ENCODE peak calls at places on chromosome 10, in eight cellular contexts. One of them, this sample, is unnamed.

GRCh38 chr10:12782537-12782936 is 219.0 kb downstream of the CCDC3 start:
- DNase-seq in T-helper 9 cell: peak
- DNase-seq in GM06990: no peak
- DNase-seq in AG04450: no peak
- DNase-seq in amygdala: no peak
- DNase-seq in brain microvascular endothelial cell: peak
- DNase-seq in GM10248: peak
- DNase-seq in left ventricle myocardium inferior: peak
- DNase-seq in this sample: no peak

GRCh38 chr10:29948971-29949370 is 110.4 kb downstream of the JCAD start:
- DNase-seq in T-helper 9 cell: no peak
- DNase-seq in GM06990: no peak
- DNase-seq in AG04450: no peak
- DNase-seq in amygdala: no peak
- DNase-seq in brain microvascular endothelial cell: peak
- DNase-seq in GM10248: no peak
- DNase-seq in left ventricle myocardium inferior: no peak
- DNase-seq in this sample: no peak

GRCh38 chr10:44383749-44384600 is 922 bp downstream of the CXCL12 start:
- DNase-seq in T-helper 9 cell: no peak
- DNase-seq in GM06990: no peak
- DNase-seq in AG04450: no peak
- DNase-seq in amygdala: no peak
- DNase-seq in brain microvascular endothelial cell: peak
- DNase-seq in GM10248: no peak
- DNase-seq in left ventricle myocardium inferior: peak
- DNase-seq in this sample: peak

GRCh38 chr10:13526952-13527863 is 1.6 kb downstream of the BEND7 start:
- DNase-seq in T-helper 9 cell: no peak
- DNase-seq in GM06990: no peak
- DNase-seq in AG04450: no peak
- DNase-seq in amygdala: no peak
- DNase-seq in brain microvascular endothelial cell: peak
- DNase-seq in GM10248: no peak
- DNase-seq in left ventricle myocardium inferior: no peak
- DNase-seq in this sample: no peak

GRCh38 chr10:119177708-119178370 is 773 bp downstream of the PRDX3 start:
- DNase-seq in T-helper 9 cell: no peak
- DNase-seq in GM06990: no peak
- DNase-seq in AG04450: no peak
- DNase-seq in amygdala: no peak
- DNase-seq in brain microvascular endothelial cell: peak
- DNase-seq in GM10248: no peak
- DNase-seq in left ventricle myocardium inferior: no peak
- DNase-seq in this sample: no peak

GRCh38 chr10:16470747-16471146 is 33.9 kb downstream of the PTER start:
- DNase-seq in T-helper 9 cell: no peak
- DNase-seq in GM06990: no peak
- DNase-seq in AG04450: no peak
- DNase-seq in amygdala: no peak
- DNase-seq in brain microvascular endothelial cell: no peak
- DNase-seq in GM10248: no peak
- DNase-seq in left ventricle myocardium inferior: no peak
- DNase-seq in this sample: no peak

GRCh38 chr10:47351899-47352815 is 4.0 kb downstream of the RBP3 start:
- DNase-seq in T-helper 9 cell: no peak
- DNase-seq in GM06990: no peak
- DNase-seq in AG04450: no peak
- DNase-seq in amygdala: no peak
- DNase-seq in brain microvascular endothelial cell: no peak
- DNase-seq in GM10248: no peak
- DNase-seq in left ventricle myocardium inferior: no peak
- DNase-seq in this sample: no peak

GRCh38 chr10:117552156-117552620 is 9.6 kb downstream of the EMX2 start:
- DNase-seq in T-helper 9 cell: no peak
- DNase-seq in GM06990: no peak
- DNase-seq in AG04450: no peak
- DNase-seq in amygdala: peak
- DNase-seq in brain microvascular endothelial cell: no peak
- DNase-seq in GM10248: no peak
- DNase-seq in left ventricle myocardium inferior: no peak
- DNase-seq in this sample: peak

GRCh38 chr10:3926268-3926667 is 141.3 kb upstream of the KLF6 start:
- DNase-seq in T-helper 9 cell: no peak
- DNase-seq in GM06990: no peak
- DNase-seq in AG04450: no peak
- DNase-seq in amygdala: no peak
- DNase-seq in brain microvascular endothelial cell: peak
- DNase-seq in GM10248: no peak
- DNase-seq in left ventricle myocardium inferior: no peak
- DNase-seq in this sample: no peak

GRCh38 chr10:117138838-117139580 is 939 bp upstream of the VAX1 start:
- DNase-seq in T-helper 9 cell: no peak
- DNase-seq in GM06990: no peak
- DNase-seq in AG04450: no peak
- DNase-seq in amygdala: no peak
- DNase-seq in brain microvascular endothelial cell: no peak
- DNase-seq in GM10248: no peak
- DNase-seq in left ventricle myocardium inferior: no peak
- DNase-seq in this sample: peak

GRCh38 chr10:80453715-80454525 is at the start of gene TSPAN14:
- DNase-seq in T-helper 9 cell: peak
- DNase-seq in GM06990: peak
- DNase-seq in AG04450: peak
- DNase-seq in amygdala: peak
- DNase-seq in brain microvascular endothelial cell: peak
- DNase-seq in GM10248: peak
- DNase-seq in left ventricle myocardium inferior: peak
- DNase-seq in this sample: peak

GRCh38 chr10:32378371-32379301 is 31.7 kb upstream of the EPC1 start:
- DNase-seq in T-helper 9 cell: peak
- DNase-seq in GM06990: peak
- DNase-seq in AG04450: peak
- DNase-seq in amygdala: peak
- DNase-seq in brain microvascular endothelial cell: peak
- DNase-seq in GM10248: peak
- DNase-seq in left ventricle myocardium inferior: peak
- DNase-seq in this sample: peak

GRCh38 chr10:4213441-4213840 is 428.4 kb upstream of the KLF6 start:
- DNase-seq in T-helper 9 cell: no peak
- DNase-seq in GM06990: no peak
- DNase-seq in AG04450: no peak
- DNase-seq in amygdala: no peak
- DNase-seq in brain microvascular endothelial cell: no peak
- DNase-seq in GM10248: no peak
- DNase-seq in left ventricle myocardium inferior: no peak
- DNase-seq in this sample: no peak

GRCh38 chr10:12504628-12505027 is 155.3 kb downstream of the CAMK1D start:
- DNase-seq in T-helper 9 cell: no peak
- DNase-seq in GM06990: no peak
- DNase-seq in AG04450: no peak
- DNase-seq in amygdala: no peak
- DNase-seq in brain microvascular endothelial cell: no peak
- DNase-seq in GM10248: no peak
- DNase-seq in left ventricle myocardium inferior: no peak
- DNase-seq in this sample: no peak

GRCh38 chr10:377228-377627 is 242.0 kb downstream of the ZMYND11 start:
- DNase-seq in T-helper 9 cell: no peak
- DNase-seq in GM06990: no peak
- DNase-seq in AG04450: no peak
- DNase-seq in amygdala: no peak
- DNase-seq in brain microvascular endothelial cell: no peak
- DNase-seq in GM10248: no peak
- DNase-seq in left ventricle myocardium inferior: no peak
- DNase-seq in this sample: no peak

GRCh38 chr10:81135851-81136250 is 598.1 kb downstream of the SH2D4B start:
- DNase-seq in T-helper 9 cell: no peak
- DNase-seq in GM06990: peak
- DNase-seq in AG04450: no peak
- DNase-seq in amygdala: no peak
- DNase-seq in brain microvascular endothelial cell: no peak
- DNase-seq in GM10248: peak
- DNase-seq in left ventricle myocardium inferior: no peak
- DNase-seq in this sample: no peak

GRCh38 chr10:116756277-116756676 is 13.9 kb upstream of the HSPA12A start:
- DNase-seq in T-helper 9 cell: no peak
- DNase-seq in GM06990: no peak
- DNase-seq in AG04450: no peak
- DNase-seq in amygdala: peak
- DNase-seq in brain microvascular endothelial cell: no peak
- DNase-seq in GM10248: no peak
- DNase-seq in left ventricle myocardium inferior: peak
- DNase-seq in this sample: peak

GRCh38 chr10:114697061-114697598 is 39.1 kb upstream of the ABLIM1 start:
- DNase-seq in T-helper 9 cell: no peak
- DNase-seq in GM06990: no peak
- DNase-seq in AG04450: no peak
- DNase-seq in amygdala: no peak
- DNase-seq in brain microvascular endothelial cell: no peak
- DNase-seq in GM10248: no peak
- DNase-seq in left ventricle myocardium inferior: peak
- DNase-seq in this sample: peak

GRCh38 chr10:71710519-71710918 is 9.1 kb downstream of the C10orf105 start:
- DNase-seq in T-helper 9 cell: no peak
- DNase-seq in GM06990: no peak
- DNase-seq in AG04450: no peak
- DNase-seq in amygdala: no peak
- DNase-seq in brain microvascular endothelial cell: no peak
- DNase-seq in GM10248: no peak
- DNase-seq in left ventricle myocardium inferior: no peak
- DNase-seq in this sample: no peak

GRCh38 chr10:43471929-43472720 is 35.2 kb downstream of the ZNF487 start:
- DNase-seq in T-helper 9 cell: no peak
- DNase-seq in GM06990: no peak
- DNase-seq in AG04450: no peak
- DNase-seq in amygdala: no peak
- DNase-seq in brain microvascular endothelial cell: no peak
- DNase-seq in GM10248: no peak
- DNase-seq in left ventricle myocardium inferior: no peak
- DNase-seq in this sample: no peak

GRCh38 chr10:22999942-23000341 is 72.1 kb downstream of the ARMC3 start:
- DNase-seq in T-helper 9 cell: no peak
- DNase-seq in GM06990: no peak
- DNase-seq in AG04450: no peak
- DNase-seq in amygdala: no peak
- DNase-seq in brain microvascular endothelial cell: no peak
- DNase-seq in GM10248: no peak
- DNase-seq in left ventricle myocardium inferior: no peak
- DNase-seq in this sample: no peak

GRCh38 chr10:79418886-79419595 is 26.4 kb downstream of the ZCCHC24 start:
- DNase-seq in T-helper 9 cell: no peak
- DNase-seq in GM06990: no peak
- DNase-seq in AG04450: no peak
- DNase-seq in amygdala: no peak
- DNase-seq in brain microvascular endothelial cell: no peak
- DNase-seq in GM10248: no peak
- DNase-seq in left ventricle myocardium inferior: no peak
- DNase-seq in this sample: no peak

GRCh38 chr10:101536800-101537199 is 51.3 kb downstream of the POLL start:
- DNase-seq in T-helper 9 cell: no peak
- DNase-seq in GM06990: no peak
- DNase-seq in AG04450: no peak
- DNase-seq in amygdala: no peak
- DNase-seq in brain microvascular endothelial cell: no peak
- DNase-seq in GM10248: peak
- DNase-seq in left ventricle myocardium inferior: no peak
- DNase-seq in this sample: no peak

GRCh38 chr10:4767033-4767814 is 58.8 kb upstream of the AKR1E2 start:
- DNase-seq in T-helper 9 cell: no peak
- DNase-seq in GM06990: no peak
- DNase-seq in AG04450: no peak
- DNase-seq in amygdala: no peak
- DNase-seq in brain microvascular endothelial cell: peak
- DNase-seq in GM10248: no peak
- DNase-seq in left ventricle myocardium inferior: no peak
- DNase-seq in this sample: peak

GRCh38 chr10:7409732-7410168 is 1.1 kb downstream of the SFMBT2 start:
- DNase-seq in T-helper 9 cell: no peak
- DNase-seq in GM06990: no peak
- DNase-seq in AG04450: no peak
- DNase-seq in amygdala: no peak
- DNase-seq in brain microvascular endothelial cell: no peak
- DNase-seq in GM10248: peak
- DNase-seq in left ventricle myocardium inferior: no peak
- DNase-seq in this sample: peak

GRCh38 chr10:86261933-86262665 is 104.5 kb downstream of the GRID1 start:
- DNase-seq in T-helper 9 cell: no peak
- DNase-seq in GM06990: peak
- DNase-seq in AG04450: no peak
- DNase-seq in amygdala: peak
- DNase-seq in brain microvascular endothelial cell: no peak
- DNase-seq in GM10248: peak
- DNase-seq in left ventricle myocardium inferior: no peak
- DNase-seq in this sample: peak

GRCh38 chr10:99341860-99342517 is 12.8 kb downstream of the CNNM1 start:
- DNase-seq in T-helper 9 cell: no peak
- DNase-seq in GM06990: no peak
- DNase-seq in AG04450: no peak
- DNase-seq in amygdala: no peak
- DNase-seq in brain microvascular endothelial cell: no peak
- DNase-seq in GM10248: no peak
- DNase-seq in left ventricle myocardium inferior: no peak
- DNase-seq in this sample: no peak

GRCh38 chr10:121405096-121405495 is 193.1 kb downstream of the FGFR2 start:
- DNase-seq in T-helper 9 cell: no peak
- DNase-seq in GM06990: no peak
- DNase-seq in AG04450: no peak
- DNase-seq in amygdala: no peak
- DNase-seq in brain microvascular endothelial cell: no peak
- DNase-seq in GM10248: no peak
- DNase-seq in left ventricle myocardium inferior: no peak
- DNase-seq in this sample: no peak

GRCh38 chr10:5396545-5396944 is 8.1 kb downstream of the TUBAL3 start:
- DNase-seq in T-helper 9 cell: no peak
- DNase-seq in GM06990: no peak
- DNase-seq in AG04450: no peak
- DNase-seq in amygdala: peak
- DNase-seq in brain microvascular endothelial cell: no peak
- DNase-seq in GM10248: no peak
- DNase-seq in left ventricle myocardium inferior: no peak
- DNase-seq in this sample: peak

GRCh38 chr10:43574035-43574892 is at the start of gene ZNF239:
- DNase-seq in T-helper 9 cell: peak
- DNase-seq in GM06990: peak
- DNase-seq in AG04450: peak
- DNase-seq in amygdala: peak
- DNase-seq in brain microvascular endothelial cell: peak
- DNase-seq in GM10248: peak
- DNase-seq in left ventricle myocardium inferior: peak
- DNase-seq in this sample: peak

GRCh38 chr10:24701447-24701846 is 22.2 kb downstream of the ARHGAP21 start:
- DNase-seq in T-helper 9 cell: no peak
- DNase-seq in GM06990: peak
- DNase-seq in AG04450: no peak
- DNase-seq in amygdala: no peak
- DNase-seq in brain microvascular endothelial cell: peak
- DNase-seq in GM10248: peak
- DNase-seq in left ventricle myocardium inferior: no peak
- DNase-seq in this sample: no peak

This sample was measured in head of caudate nucleus.